ENCODE peak calls at places on chromosomes 13 and 19, in four cellular contexts. One of them, this sample, is unnamed.

GRCh38 chr19:50333235-50333736 is 4.1 kb upstream of the KCNC3 start:
- DNase-seq in psoas muscle: peak; percentile 86
- DNase-seq in adrenal gland: peak; percentile 88
- DNase-seq in neural progenitor cell: peak; percentile 96
- DNase-seq in this sample: peak; percentile 86

GRCh38 chr19:43809762-43810696 is 7.8 kb upstream of the LYPD5 start:
- DNase-seq in psoas muscle: no peak
- DNase-seq in neural progenitor cell: peak; percentile 71
- DNase-seq in adrenal gland: no peak
- DNase-seq in this sample: peak; percentile 35

GRCh38 chr19:4861147-4861546 is 6.3 kb downstream of the PLIN3 start:
- DNase-seq in psoas muscle: no peak
- DNase-seq in neural progenitor cell: no peak
- DNase-seq in adrenal gland: no peak
- DNase-seq in this sample: no peak

GRCh38 chr13:67803118-67803517 is 573.0 kb upstream of the PCDH9 start:
- DNase-seq in adrenal gland: no peak
- DNase-seq in psoas muscle: no peak
- DNase-seq in neural progenitor cell: no peak
- DNase-seq in this sample: no peak

GRCh38 chr19:44603201-44603945 is 10.0 kb upstream of the IGSF23 start:
- DNase-seq in adrenal gland: no peak
- DNase-seq in neural progenitor cell: no peak
- DNase-seq in psoas muscle: no peak
- DNase-seq in this sample: peak; percentile 21

GRCh38 chr19:49344516-49345423 is 9.6 kb downstream of the CD37 start:
- DNase-seq in neural progenitor cell: peak; percentile 39
- DNase-seq in psoas muscle: no peak
- DNase-seq in adrenal gland: no peak
- DNase-seq in this sample: no peak

GRCh38 chr19:44741258-44741731 is 7.2 kb upstream of the BCL3 start:
- DNase-seq in psoas muscle: no peak
- DNase-seq in adrenal gland: peak; percentile 72
- DNase-seq in neural progenitor cell: no peak
- DNase-seq in this sample: peak; percentile 70

GRCh38 chr19:47446534-47447469 is 24.9 kb downstream of the SLC8A2 start:
- DNase-seq in adrenal gland: peak; percentile 43
- DNase-seq in neural progenitor cell: peak; percentile 79
- DNase-seq in psoas muscle: no peak
- DNase-seq in this sample: peak; percentile 78

GRCh38 chr13:45879666-45880065 is 28.1 kb upstream of the SIAH3 start:
- DNase-seq in adrenal gland: peak; percentile 33
- DNase-seq in psoas muscle: peak; percentile 70
- DNase-seq in neural progenitor cell: peak; percentile 55
- DNase-seq in this sample: peak; percentile 25

GRCh38 chr19:4624733-4625362 is 14.5 kb upstream of the TNFAIP8L1 start:
- DNase-seq in psoas muscle: no peak
- DNase-seq in adrenal gland: no peak
- DNase-seq in neural progenitor cell: peak; percentile 61
- DNase-seq in this sample: no peak

GRCh38 chr19:30653646-30654386 is 281.6 kb downstream of the ZNF536 start:
- DNase-seq in neural progenitor cell: no peak
- DNase-seq in adrenal gland: no peak
- DNase-seq in psoas muscle: no peak
- DNase-seq in this sample: no peak

GRCh38 chr13:114016321-114017027 is 42.6 kb upstream of the C13orf46 start:
- DNase-seq in psoas muscle: peak; percentile 15
- DNase-seq in adrenal gland: no peak
- DNase-seq in neural progenitor cell: no peak
- DNase-seq in this sample: no peak

GRCh38 chr19:56270676-56271075 is 1.9 kb upstream of the EDDM13 start:
- DNase-seq in neural progenitor cell: no peak
- DNase-seq in adrenal gland: peak; percentile 45
- DNase-seq in psoas muscle: no peak
- DNase-seq in this sample: no peak

GRCh38 chr13:50410921-50411712 is 395.9 kb downstream of the KCNRG start:
- DNase-seq in neural progenitor cell: no peak
- DNase-seq in psoas muscle: no peak
- DNase-seq in adrenal gland: peak; percentile 69
- DNase-seq in this sample: peak; percentile 88

GRCh38 chr13:88800505-88800904 is 1129.3 kb downstream of the SLITRK5 start:
- DNase-seq in adrenal gland: no peak
- DNase-seq in neural progenitor cell: no peak
- DNase-seq in psoas muscle: no peak
- DNase-seq in this sample: no peak

GRCh38 chr19:51742736-51743288 is 8.9 kb downstream of the FPR1 start:
- DNase-seq in psoas muscle: no peak
- DNase-seq in adrenal gland: no peak
- DNase-seq in neural progenitor cell: no peak
- DNase-seq in this sample: no peak

GRCh38 chr19:4866595-4867424 is 657 bp downstream of the PLIN3 start:
- DNase-seq in psoas muscle: peak; percentile 64
- DNase-seq in adrenal gland: peak; percentile 69
- DNase-seq in neural progenitor cell: peak; percentile 80
- DNase-seq in this sample: peak; percentile 42

GRCh38 chr13:99866781-99867180 is 104.8 kb downstream of the ZIC5 start:
- DNase-seq in psoas muscle: no peak
- DNase-seq in adrenal gland: no peak
- DNase-seq in neural progenitor cell: no peak
- DNase-seq in this sample: no peak

GRCh38 chr13:99312493-99312883 is 5.3 kb upstream of the GPR183 start:
- DNase-seq in neural progenitor cell: no peak
- DNase-seq in psoas muscle: peak; percentile 84
- DNase-seq in adrenal gland: peak; percentile 85
- DNase-seq in this sample: no peak

GRCh38 chr13:111322916-111323331 is 2.5 kb downstream of the TEX29 start:
- DNase-seq in neural progenitor cell: no peak
- DNase-seq in adrenal gland: no peak
- DNase-seq in psoas muscle: no peak
- DNase-seq in this sample: no peak

GRCh38 chr19:13748169-13748884 is 16.0 kb upstream of the MRI1 start:
- DNase-seq in neural progenitor cell: peak; percentile 31
- DNase-seq in adrenal gland: peak; percentile 72
- DNase-seq in psoas muscle: no peak
- DNase-seq in this sample: no peak

GRCh38 chr13:98274921-98275487 is 97.9 kb upstream of the RNF113B start:
- DNase-seq in neural progenitor cell: no peak
- DNase-seq in adrenal gland: no peak
- DNase-seq in psoas muscle: no peak
- DNase-seq in this sample: no peak

GRCh38 chr13:30847697-30848307 is 58.3 kb upstream of the MEDAG start:
- DNase-seq in psoas muscle: no peak
- DNase-seq in adrenal gland: peak; percentile 61
- DNase-seq in neural progenitor cell: no peak
- DNase-seq in this sample: no peak

GRCh38 chr19:38264486-38265212 is at the start of gene SPINT2:
- DNase-seq in neural progenitor cell: peak; percentile 95
- DNase-seq in adrenal gland: no peak
- DNase-seq in psoas muscle: no peak
- DNase-seq in this sample: peak; percentile 34

GRCh38 chr13:33006646-33007045 is 9.6 kb upstream of the KL start:
- DNase-seq in neural progenitor cell: peak; percentile 51
- DNase-seq in adrenal gland: no peak
- DNase-seq in psoas muscle: no peak
- DNase-seq in this sample: no peak

GRCh38 chr13:91240341-91240740 is 107.1 kb upstream of the MIR17HG start:
- DNase-seq in neural progenitor cell: no peak
- DNase-seq in adrenal gland: no peak
- DNase-seq in psoas muscle: no peak
- DNase-seq in this sample: no peak

GRCh38 chr13:37303610-37304009 is 198.1 kb upstream of the CSNK1A1L start:
- DNase-seq in psoas muscle: no peak
- DNase-seq in adrenal gland: no peak
- DNase-seq in neural progenitor cell: no peak
- DNase-seq in this sample: no peak

GRCh38 chr19:19372656-19373416 is 32.6 kb upstream of the GATAD2A start:
- DNase-seq in psoas muscle: no peak
- DNase-seq in adrenal gland: peak; percentile 67
- DNase-seq in neural progenitor cell: no peak
- DNase-seq in this sample: peak; percentile 20

GRCh38 chr13:34035676-34036325 is 217.9 kb downstream of the RFC3 start:
- DNase-seq in psoas muscle: no peak
- DNase-seq in adrenal gland: no peak
- DNase-seq in neural progenitor cell: no peak
- DNase-seq in this sample: peak; percentile 55

GRCh38 chr19:28468701-28469459 is 744.1 kb downstream of the UQCRFS1 start:
- DNase-seq in psoas muscle: no peak
- DNase-seq in neural progenitor cell: peak; percentile 48
- DNase-seq in adrenal gland: no peak
- DNase-seq in this sample: no peak

GRCh38 chr13:113353254-113353653 is 10.7 kb downstream of the GRTP1 start:
- DNase-seq in adrenal gland: no peak
- DNase-seq in neural progenitor cell: no peak
- DNase-seq in psoas muscle: no peak
- DNase-seq in this sample: no peak

GRCh38 chr19:23882493-23882892 is 32.2 kb upstream of the ZNF726 start:
- DNase-seq in adrenal gland: no peak
- DNase-seq in psoas muscle: no peak
- DNase-seq in neural progenitor cell: no peak
- DNase-seq in this sample: no peak

GRCh38 chr19:41868120-41868988 is 8.3 kb downstream of the RPS19 start:
- DNase-seq in adrenal gland: no peak
- DNase-seq in neural progenitor cell: no peak
- DNase-seq in psoas muscle: no peak
- DNase-seq in this sample: no peak

GRCh38 chr13:29597701-29598100 is 2.2 kb upstream of the SLC7A1 start:
- DNase-seq in adrenal gland: no peak
- DNase-seq in psoas muscle: no peak
- DNase-seq in neural progenitor cell: no peak
- DNase-seq in this sample: no peak

GRCh38 chr13:42078113-42078769 is 29.8 kb downstream of the DGKH start:
- DNase-seq in adrenal gland: no peak
- DNase-seq in neural progenitor cell: peak; percentile 23
- DNase-seq in psoas muscle: no peak
- DNase-seq in this sample: no peak

GRCh38 chr13:50598338-50598737 is 245.2 kb downstream of the DLEU7 start:
- DNase-seq in neural progenitor cell: no peak
- DNase-seq in psoas muscle: no peak
- DNase-seq in adrenal gland: no peak
- DNase-seq in this sample: no peak

GRCh38 chr19:15173746-15174404 is 26.9 kb downstream of the NOTCH3 start:
- DNase-seq in psoas muscle: no peak
- DNase-seq in adrenal gland: no peak
- DNase-seq in neural progenitor cell: no peak
- DNase-seq in this sample: no peak

GRCh38 chr19:13744179-13744578 is 20.1 kb upstream of the MRI1 start:
- DNase-seq in neural progenitor cell: no peak
- DNase-seq in adrenal gland: no peak
- DNase-seq in psoas muscle: no peak
- DNase-seq in this sample: no peak

GRCh38 chr13:63690672-63691071 is 2275.0 kb upstream of the PCDH20 start:
- DNase-seq in adrenal gland: no peak
- DNase-seq in neural progenitor cell: no peak
- DNase-seq in psoas muscle: no peak
- DNase-seq in this sample: no peak
- H3K27ac ChIP-seq in adrenal gland: no peak overlapping the region
- H3K27ac ChIP-seq in neural progenitor cell: no peak overlapping the region
- H3K27ac ChIP-seq in psoas muscle: no peak overlapping the region
- H3K27ac ChIP-seq in this sample: no peak overlapping the region

GRCh38 chr19:18339703-18340102 is 695 bp upstream of the PGPEP1 start:
- DNase-seq in neural progenitor cell: peak; percentile 29
- DNase-seq in adrenal gland: no peak
- DNase-seq in psoas muscle: no peak
- DNase-seq in this sample: no peak
- TF ChIP-seq CTCF in neural progenitor cell: peak; percentile 23
- TF ChIP-seq CTCF in adrenal gland: peak; percentile 12
- TF ChIP-seq CTCF in psoas muscle: peak; percentile 17
- TF ChIP-seq CTCF in this sample: no peak

GRCh38 chr19:9786342-9786741 is 17.8 kb upstream of the ZNF846 start:
- DNase-seq in adrenal gland: no peak
- DNase-seq in neural progenitor cell: no peak
- DNase-seq in psoas muscle: no peak
- DNase-seq in this sample: no peak
- H3K27ac ChIP-seq in adrenal gland: peak overlapping the region; percentile 98
- H3K27ac ChIP-seq in neural progenitor cell: no peak overlapping the region
- H3K27ac ChIP-seq in psoas muscle: peak overlapping the region; percentile 80
- H3K27ac ChIP-seq in this sample: peak overlapping the region; percentile 92

GRCh38 chr19:2743099-2743498 is 3.3 kb upstream of the SLC39A3 start:
- DNase-seq in neural progenitor cell: no peak
- DNase-seq in adrenal gland: no peak
- DNase-seq in psoas muscle: no peak
- DNase-seq in this sample: no peak

GRCh38 chr19:2740314-2740656 is 468 bp upstream of the SLC39A3 start:
- DNase-seq in adrenal gland: no peak
- DNase-seq in psoas muscle: no peak
- DNase-seq in neural progenitor cell: no peak
- DNase-seq in this sample: no peak

GRCh38 chr19:2744113-2744512 is 4.3 kb upstream of the SLC39A3 start:
- DNase-seq in neural progenitor cell: no peak
- DNase-seq in psoas muscle: no peak
- DNase-seq in adrenal gland: no peak
- DNase-seq in this sample: no peak

GRCh38 chr19:2736550-2737190 is 3.1 kb downstream of the SLC39A3 start:
- DNase-seq in neural progenitor cell: no peak
- DNase-seq in adrenal gland: no peak
- DNase-seq in psoas muscle: no peak
- DNase-seq in this sample: no peak

DNA sequence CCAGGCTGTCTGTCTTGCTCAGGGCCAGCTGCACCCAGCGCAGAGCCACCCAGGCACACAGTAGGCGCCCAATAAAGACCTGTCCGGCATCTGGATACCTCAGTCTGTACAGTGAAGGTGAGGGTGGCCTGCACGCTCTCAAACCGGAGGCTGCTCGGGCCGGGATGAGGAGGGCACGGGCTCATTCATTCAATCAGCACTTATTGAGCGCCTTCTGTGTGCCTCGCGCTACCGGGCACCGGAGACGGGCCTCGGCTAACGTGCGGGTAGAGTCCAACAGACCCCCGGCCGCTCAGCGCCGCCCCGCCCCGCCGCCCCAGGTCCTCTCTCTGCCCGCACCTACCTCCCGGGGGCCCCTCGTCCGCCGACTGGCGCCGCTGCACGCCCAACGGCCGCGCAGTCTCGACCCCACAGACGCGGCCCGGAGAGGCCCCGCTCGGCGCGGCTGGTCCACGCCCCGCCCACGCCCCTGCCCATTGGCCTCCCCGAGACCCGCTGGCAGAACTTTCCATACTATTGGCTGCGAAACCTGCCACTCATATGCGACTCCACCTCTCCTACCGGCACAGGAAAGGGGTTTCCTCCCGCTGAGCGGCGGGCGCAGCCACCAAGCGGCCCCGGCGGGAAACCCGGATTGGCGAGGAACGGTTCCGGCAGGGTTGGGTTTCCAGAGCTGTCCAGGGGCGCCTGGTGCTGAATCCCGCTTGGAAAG is at the start of gene SLC39A3:
- DNase-seq in neural progenitor cell: peak; percentile 98
- DNase-seq in adrenal gland: peak; percentile 100
- DNase-seq in psoas muscle: peak; percentile 98
- DNase-seq in this sample: peak; percentile 100
- TF ChIP-seq CTCF in neural progenitor cell: no peak
- TF ChIP-seq CTCF in adrenal gland: no peak
- TF ChIP-seq CTCF in psoas muscle: no peak
- TF ChIP-seq CTCF in this sample: no peak

GRCh38 chr13:43307221-43307920 is 284.0 kb downstream of the DNAJC15 start:
- DNase-seq in psoas muscle: no peak
- DNase-seq in neural progenitor cell: no peak
- DNase-seq in adrenal gland: no peak
- DNase-seq in this sample: no peak
- H3K27ac ChIP-seq in psoas muscle: no peak overlapping the region
- H3K27ac ChIP-seq in neural progenitor cell: no peak overlapping the region
- H3K27ac ChIP-seq in adrenal gland: no peak overlapping the region
- H3K27ac ChIP-seq in this sample: peak overlapping the region; percentile 39

This sample was measured in RWPE1.